ENCODE peak calls at places on chromosomes 3 and 15, in eight cellular contexts. J is KBM-7; R is RKO; S is lung microvascular endothelial cell; A is KG1; Y is LHCN-M2; T is stimulated activated CD4-positive, alpha-beta T cell treated with anti-CD3 and anti-CD28 coated beads, Interleukin-1b, Interleukin-23, amount 100 ng/mL, for 24 hours; C is stimulated activated CD8-positive, alpha-beta memory T cell treated with anti-CD3 and anti-CD28 coated beads, Interleukin-2, amount 100 ng/mL, for 1 hour. W is an unnamed sample.

GRCh38 chr3:186931487-186932280 is 1.4 kb downstream of the ST6GAL1 start:
- DNase-seq in J (peak), R (peak), S (peak), A (no peak), Y (peak), T (peak), C (peak), W (peak)

GRCh38 chr15:71758716-71759115 is 51.6 kb upstream of the NR2E3 start:
- DNase-seq in J (no peak), R (no peak), S (no peak), A (no peak), Y (no peak), T (no peak), C (no peak), W (no peak)

GRCh38 chr3:63519426-63519825 is 133.0 kb upstream of the SNTN start:
- DNase-seq in J (no peak), R (peak), S (no peak), A (no peak), Y (peak), T (no peak), C (no peak), W (no peak)

GRCh38 chr3:29281265-29282228 is 676 bp downstream of the RBMS3 start:
- DNase-seq in J (no peak), R (no peak), S (peak), A (no peak), Y (peak), T (no peak), C (no peak), W (peak)

GRCh38 chr3:98699132-98699531 is 64.0 kb upstream of the ST3GAL6 start:
- DNase-seq in J (no peak), R (no peak), S (no peak), A (no peak), Y (no peak), T (no peak), C (no peak), W (no peak)

GRCh38 chr3:160027541-160028195 is 39.0 kb downstream of the IL12A start:
- DNase-seq in J (peak), R (peak), S (peak), A (no peak), Y (peak), T (no peak), C (no peak), W (peak)

GRCh38 chr3:51673181-51673801 is 2.2 kb downstream of the TEX264 start:
- DNase-seq in J (peak), R (no peak), S (no peak), A (no peak), Y (no peak), T (no peak), C (no peak), W (no peak)

GRCh38 chr15:52481915-52482314 is 46.8 kb downstream of the MYO5A start:
- DNase-seq in J (peak), R (no peak), S (peak), A (peak), Y (peak), T (no peak), C (peak), W (peak)

GRCh38 chr3:183378951-183379350 is 49.5 kb downstream of the MCF2L2 start:
- DNase-seq in J (no peak), R (no peak), S (no peak), A (no peak), Y (no peak), T (no peak), C (no peak), W (no peak)

GRCh38 chr3:72263223-72264015 is 478.5 kb upstream of the PROK2 start:
- DNase-seq in J (no peak), R (no peak), S (no peak), A (no peak), Y (no peak), T (no peak), C (no peak), W (no peak)

GRCh38 chr3:115974940-115975339 is 351.6 kb downstream of the GAP43 start:
- DNase-seq in J (no peak), R (no peak), S (no peak), A (no peak), Y (peak), T (no peak), C (no peak), W (no peak)

GRCh38 chr3:129276385-129276784 is 2.3 kb upstream of the HMCES start:
- DNase-seq in J (no peak), R (no peak), S (no peak), A (no peak), Y (no peak), T (no peak), C (no peak), W (no peak)

GRCh38 chr3:133835418-133835743 is 29.8 kb downstream of the SRPRB start:
- DNase-seq in J (no peak), R (no peak), S (no peak), A (no peak), Y (no peak), T (no peak), C (no peak), W (no peak)

GRCh38 chr3:105518806-105519418 is 152.2 kb downstream of the ALCAM start:
- DNase-seq in J (peak), R (peak), S (peak), A (peak), Y (peak), T (no peak), C (no peak), W (peak)

GRCh38 chr15:93088200-93088980 is 621 bp downstream of the RGMA start:
- DNase-seq in J (peak), R (no peak), S (no peak), A (no peak), Y (no peak), T (no peak), C (no peak), W (no peak)

GRCh38 chr15:71282086-71282485 is 166.8 kb downstream of the THSD4 start:
- DNase-seq in J (no peak), R (no peak), S (peak), A (no peak), Y (peak), T (no peak), C (no peak), W (peak)

GRCh38 chr3:114404590-114404989 is 110.8 kb downstream of the TIGIT start:
- DNase-seq in J (no peak), R (peak), S (peak), A (no peak), Y (peak), T (no peak), C (no peak), W (peak)

GRCh38 chr3:65006300-65006739 is 318.5 kb upstream of the ADAMTS9 start:
- DNase-seq in J (no peak), R (no peak), S (no peak), A (no peak), Y (peak), T (no peak), C (no peak), W (no peak)

GRCh38 chr3:172103724-172104123 is 64.3 kb downstream of the FNDC3B start:
- DNase-seq in J (no peak), R (no peak), S (no peak), A (no peak), Y (peak), T (no peak), C (no peak), W (no peak)

GRCh38 chr3:112346491-112347122 is 13.7 kb downstream of the CD200 start:
- DNase-seq in J (no peak), R (no peak), S (no peak), A (no peak), Y (no peak), T (no peak), C (no peak), W (no peak)

W was measured in dermis microvascular lymphatic vessel endothelial cell.